ENCODE peak calls at places on chromosomes 4 and X, in four cellular contexts. M, L, I and S are unnamed samples.

GRCh38 chr4:52713456-52713937 is 37.7 kb downstream of the ERVMER34-1 start:
- DNase-seq in M (peak; percentile 6), I (no peak), L (no peak), S (no peak)

GRCh38 chrX:75746891-75747639 is 38.0 kb downstream of the MAGEE2 start:
- DNase-seq in M (peak; percentile 17), I (no peak), L (peak; percentile 7), S (no peak)

GRCh38 chr4:183610613-183611012 is 48.4 kb downstream of the RWDD4 start:
- DNase-seq in M (peak; percentile 22), I (peak; percentile 32), L (peak; percentile 61), S (no peak)

GRCh38 chr4:154014401-154015105 is 225.7 kb upstream of the SFRP2 start:
- DNase-seq in L (no peak), M (no peak), I (no peak), S (no peak)

GRCh38 chr4:138007572-138007971 is 234.6 kb downstream of the SLC7A11 start:
- DNase-seq in L (no peak), M (peak; percentile 8), I (no peak), S (no peak)

GRCh38 chr4:81758865-81759264 is 287.2 kb upstream of the RASGEF1B start:
- DNase-seq in I (no peak), M (no peak), L (no peak), S (no peak)

GRCh38 chr4:7971881-7972500 is 32.3 kb upstream of the AFAP1 start:
- DNase-seq in I (no peak), M (no peak), L (no peak), S (no peak)

GRCh38 chrX:47796433-47796906 is 40.2 kb upstream of the ZNF81 start:
- DNase-seq in I (no peak), M (peak; percentile 56), L (no peak), S (peak; percentile 43)

GRCh38 chrX:107669276-107669675 is 41.0 kb downstream of the PRPS1 start:
- DNase-seq in M (no peak), L (no peak), I (no peak), S (no peak)

GRCh38 chr4:66750273-66750672 is 795.0 kb downstream of the CENPC start:
- DNase-seq in L (no peak), M (peak; percentile 46), I (no peak), S (peak; percentile 44)

GRCh38 chr4:169100656-169101055 is 90.6 kb upstream of the CBR4 start:
- DNase-seq in I (no peak), M (no peak), L (no peak), S (no peak)

GRCh38 chr4:173281420-173282333 is 52.5 kb downstream of the HMGB2 start:
- DNase-seq in L (no peak), M (no peak), I (no peak), S (no peak)

GRCh38 chr4:7434766-7435150 is at the start of gene PSAPL1:
- DNase-seq in M (peak; percentile 33), I (no peak), L (no peak), S (peak; percentile 39)

GRCh38 chrX:141314441-141314840 is 72.1 kb upstream of the SPANXC start:
- DNase-seq in L (no peak), I (no peak), M (peak; percentile 37), S (no peak)

GRCh38 chr4:6891436-6892170 is 18.0 kb upstream of the TBC1D14 start:
- DNase-seq in L (peak; percentile 12), M (peak; percentile 44), I (no peak), S (no peak)

GRCh38 chr4:36138221-36138620 is 106.1 kb downstream of the ARAP2 start:
- DNase-seq in L (no peak), I (no peak), M (peak; percentile 90), S (peak; percentile 70)

GRCh38 chr4:185256444-185256843 is 47.0 kb downstream of the SNX25 start:
- DNase-seq in L (no peak), I (no peak), M (peak; percentile 86), S (peak; percentile 46)

GRCh38 chr4:6777636-6778281 is 4.8 kb upstream of the KIAA0232 start:
- DNase-seq in L (no peak), M (no peak), I (no peak), S (no peak)

GRCh38 chrX:153921511-153922285 is 4.4 kb downstream of the ARHGAP4 start:
- DNase-seq in M (no peak), L (no peak), I (no peak), S (no peak)

GRCh38 chr4:91936301-91936700 is 367.5 kb upstream of the GRID2 start:
- DNase-seq in M (peak; percentile 48), I (no peak), L (no peak), S (no peak)

GRCh38 chr4:163941221-163941865 is 446.9 kb downstream of the TMA16 start:
- DNase-seq in I (no peak), M (peak; percentile 12), L (no peak), S (no peak)

GRCh38 chr4:88865466-88865865 is 167.8 kb upstream of the NAP1L5 start:
- DNase-seq in L (no peak), M (no peak), I (no peak), S (no peak)

GRCh38 chr4:52606766-52607165 is 52.3 kb downstream of the USP46 start:
- DNase-seq in L (no peak), I (no peak), M (peak; percentile 66), S (no peak)

GRCh38 chrX:41045960-41046567 is 39.2 kb upstream of the USP9X start:
- DNase-seq in I (no peak), L (peak; percentile 53), M (no peak), S (no peak)

GRCh38 chr4:83248486-83248885 is 36.1 kb downstream of the COQ2 start:
- DNase-seq in L (no peak), M (no peak), I (no peak), S (no peak)

GRCh38 chrX:39452404-39452803 is 645.4 kb downstream of the BCOR start:
- DNase-seq in L (no peak), I (no peak), M (no peak), S (no peak)

GRCh38 chrX:7109838-7110793 is 37.4 kb upstream of the STS start:
- DNase-seq in I (no peak), L (no peak), M (no peak), S (no peak)
- H3K4me1 ChIP-seq in I (peaks cover 5% of the 10 kb centered on the region), L (no peaks in the 10 kb centered on the region), M (peaks cover 3% of the 10 kb centered on the region), S (no peaks in the 10 kb centered on the region)

DNA sequence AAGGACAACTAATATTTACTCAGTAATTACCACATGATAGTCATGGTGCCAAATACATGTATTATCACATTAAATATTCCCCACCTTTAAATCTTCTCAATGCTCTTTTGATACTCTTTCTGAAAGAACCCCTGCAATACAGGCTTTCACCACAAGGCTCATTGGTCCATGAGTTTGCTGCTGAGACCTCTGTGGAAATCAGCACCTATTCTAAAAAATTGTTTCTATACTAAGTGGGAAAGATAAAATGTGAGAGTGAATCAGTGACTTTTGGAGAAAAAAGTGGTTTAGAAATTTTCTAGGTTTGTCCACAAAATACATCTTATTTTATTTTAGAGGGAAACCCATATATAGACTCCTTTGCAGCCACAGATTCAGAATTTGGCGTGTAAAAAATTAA is 257.3 kb downstream of the ZIC3 start:
- DNase-seq in I (no peak), M (no peak), L (no peak), S (no peak)
- TF ChIP-seq CTCF in I (no peak), M (no peak), L (no peak), S (no peak)

DNA sequence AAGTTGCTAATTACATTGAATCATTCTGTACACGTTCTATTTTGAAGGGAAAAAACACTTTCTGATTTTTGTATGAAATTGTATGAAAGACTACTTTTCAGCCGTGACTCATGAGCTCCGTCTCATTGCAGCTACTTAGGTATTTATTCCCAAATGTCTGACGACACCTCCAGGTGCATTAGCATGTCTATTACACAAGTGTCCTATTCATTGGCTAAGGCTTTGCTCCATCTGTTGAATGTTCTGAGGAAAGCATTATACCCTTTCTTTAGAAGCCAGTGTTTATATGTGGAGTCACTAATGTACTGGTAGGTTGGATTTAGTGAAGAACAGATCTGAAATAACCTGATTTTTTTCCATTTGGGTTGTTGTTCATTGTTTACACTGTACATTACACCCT is 51.8 kb downstream of the MAP7D3 start:
- DNase-seq in I (no peak), M (peak; percentile 65), L (no peak), S (peak; percentile 70)
- H3K4me1 ChIP-seq in I (peaks cover 66% of the 10 kb centered on the region), M (peaks cover 10% of the 10 kb centered on the region), L (no peaks in the 10 kb centered on the region), S (peaks cover 3% of the 10 kb centered on the region)

DNA sequence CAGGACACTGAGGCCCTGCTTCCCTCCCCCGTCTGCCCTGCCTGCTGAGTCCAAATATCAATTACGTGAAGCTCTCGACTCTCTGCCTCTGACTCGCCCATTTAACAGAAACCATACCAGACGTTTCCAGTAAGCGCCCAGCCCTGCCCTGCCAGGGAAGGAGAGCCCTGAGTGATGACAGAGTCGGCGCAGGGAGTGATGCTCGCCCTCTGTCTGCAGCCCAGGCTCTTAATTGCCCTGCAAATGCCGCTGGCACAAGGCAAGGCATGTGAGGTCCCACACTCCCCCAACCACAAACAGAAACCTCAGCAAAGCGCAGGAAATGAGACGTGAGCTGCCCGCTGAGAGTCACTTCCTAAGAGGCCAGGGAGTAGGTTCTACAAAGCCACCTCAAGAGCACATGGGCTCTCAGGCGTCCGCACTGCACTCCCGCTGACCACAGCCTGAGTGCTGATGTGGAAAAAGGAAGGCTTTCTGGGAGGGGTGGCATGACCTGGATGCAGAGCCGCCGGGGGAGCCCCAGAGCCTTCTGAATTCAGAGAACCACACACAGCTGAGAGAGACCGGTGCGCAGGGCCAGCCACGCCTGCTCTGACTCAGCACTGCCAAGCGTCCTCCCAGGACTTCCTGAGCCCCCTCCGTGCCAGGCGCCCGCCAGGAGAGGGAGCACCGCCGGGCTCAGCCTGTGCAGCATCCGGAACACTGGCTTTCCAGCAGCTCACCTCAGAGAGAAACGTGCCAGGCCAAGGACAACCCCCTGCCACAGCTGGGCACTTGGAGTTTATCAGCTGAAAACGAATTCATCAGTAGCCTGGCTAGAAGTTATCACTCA is 5.3 kb downstream of the ZFYVE28 start:
- DNase-seq in L (no peak), M (peak; percentile 92), I (peak; percentile 75), S (peak; percentile 74)
- TF ChIP-seq CTCF in L (peak; percentile 20), M (peak; percentile 29), I (peak; percentile 34), S (peak; percentile 81)